ENCODE peak calls at places on chromosomes 12 and 14, in four cellular contexts. J is SK-N-SH, S is hepatocyte, D is left ventricle myocardium inferior. K is an unnamed sample.

GRCh38 chr12:10031771-10032175 is 1.3 kb downstream of the CLEC9A start:
- DNase-seq in D (no peak), J (no peak), S (no peak), K (no peak)

GRCh38 chr12:3348055-3348454 is 142.9 kb upstream of the PRMT8 start:
- DNase-seq in S (no peak), J (no peak), D (no peak), K (no peak)

GRCh38 chr12:40225984-40226602 is 1.3 kb downstream of the LRRK2 start:
- DNase-seq in J (no peak), D (no peak), S (no peak), K (no peak)

GRCh38 chr12:122614839-122615238 is 87.8 kb downstream of the KNTC1 start:
- DNase-seq in S (no peak), J (no peak), D (no peak), K (no peak)

GRCh38 chr12:46487567-46488131 is 115.1 kb upstream of the SLC38A2 start:
- DNase-seq in J (no peak), S (no peak), D (no peak), K (no peak)

GRCh38 chr12:55499810-55500252 is 7.7 kb downstream of the OR6C68 start:
- DNase-seq in S (peak; percentile 69), D (no peak), J (no peak), K (peak; percentile 88)

GRCh38 chr14:35789651-35790050 is 19.4 kb downstream of the RALGAPA1 start:
- DNase-seq in S (no peak), J (no peak), D (no peak), K (no peak)

GRCh38 chr12:57157588-57158173 is 10.3 kb upstream of the LRP1-AS start:
- DNase-seq in D (no peak), J (no peak), S (no peak), K (no peak)

GRCh38 chr12:108890208-108890607 is 10.3 kb downstream of the DAO start:
- DNase-seq in S (no peak), D (no peak), J (no peak), K (no peak)

GRCh38 chr12:20109667-20110066 is 258.7 kb upstream of the PDE3A start:
- DNase-seq in D (no peak), J (no peak), S (no peak), K (no peak)

GRCh38 chr12:108629824-108630476 is 3.7 kb downstream of the SELPLG start:
- DNase-seq in J (no peak), S (peak; percentile 80), D (no peak), K (no peak)

GRCh38 chr12:91423336-91424050 is 240.9 kb upstream of the DCN start:
- DNase-seq in S (no peak), J (no peak), D (no peak), K (no peak)

GRCh38 chr12:101634724-101635123 is 40.0 kb downstream of the MYBPC1 start:
- DNase-seq in J (no peak), D (no peak), S (no peak), K (no peak)

GRCh38 chr14:80080601-80081000 is 130.7 kb downstream of the DIO2 start:
- DNase-seq in D (no peak), S (no peak), J (no peak), K (no peak)

GRCh38 chr14:105439710-105440553 is 20.3 kb downstream of the MTA1 start:
- DNase-seq in J (peak; percentile 68), D (no peak), S (no peak), K (no peak)

GRCh38 chr14:37230551-37231194 is 32.9 kb downstream of the MIPOL1 start:
- DNase-seq in S (peak; percentile 89), J (peak; percentile 11), D (no peak), K (peak; percentile 54)

DNA sequence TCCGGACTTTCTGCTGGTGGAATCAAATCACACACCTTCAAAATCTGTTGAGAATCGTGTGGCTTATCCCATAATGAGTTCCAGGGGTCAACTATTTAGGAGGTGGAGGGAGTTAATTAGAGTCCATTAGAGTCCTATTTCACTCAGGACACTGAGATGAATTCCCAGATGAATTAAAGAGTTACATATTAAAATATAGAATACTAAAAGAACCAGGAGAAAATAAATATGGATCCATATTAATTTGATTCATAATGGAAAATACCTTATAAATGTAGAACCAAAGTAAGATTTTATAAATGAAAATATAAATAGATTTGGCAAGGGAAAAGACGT is 44.6 kb upstream of the C14orf132 start:
- DNase-seq in J (no peak), S (no peak), D (no peak), K (no peak)
- TF ChIP-seq CTCF in J (no peak), S (no peak), D (no peak), K (no peak)

DNA sequence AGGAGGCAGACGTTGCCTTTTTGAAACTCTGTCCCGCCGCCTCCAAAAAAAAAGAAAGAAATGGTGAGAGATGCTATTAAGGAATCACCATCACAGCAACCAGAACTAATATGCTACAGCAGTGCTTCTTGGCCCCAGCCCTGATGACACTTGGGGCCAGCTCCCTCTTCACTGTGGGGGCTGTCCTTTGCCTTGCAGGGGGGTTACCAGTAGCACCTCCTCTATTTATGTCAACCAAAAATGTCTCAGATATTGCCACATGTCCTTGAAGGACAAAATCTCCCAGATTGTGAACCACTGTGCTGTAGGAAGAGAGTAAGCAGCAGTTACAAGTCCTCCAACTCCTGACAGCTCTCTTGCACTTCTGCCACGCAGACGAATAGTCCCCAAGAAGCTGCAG is 76.4 kb downstream of the LRRC74A start:
- DNase-seq in S (no peak), J (no peak), D (no peak), K (no peak)
- H3K4me1 ChIP-seq in S (peaks cover 22% of the 10 kb centered on the region), J (peaks cover 19% of the 10 kb centered on the region), D (peaks cover 18% of the 10 kb centered on the region), K (no peaks in the 10 kb centered on the region)

DNA sequence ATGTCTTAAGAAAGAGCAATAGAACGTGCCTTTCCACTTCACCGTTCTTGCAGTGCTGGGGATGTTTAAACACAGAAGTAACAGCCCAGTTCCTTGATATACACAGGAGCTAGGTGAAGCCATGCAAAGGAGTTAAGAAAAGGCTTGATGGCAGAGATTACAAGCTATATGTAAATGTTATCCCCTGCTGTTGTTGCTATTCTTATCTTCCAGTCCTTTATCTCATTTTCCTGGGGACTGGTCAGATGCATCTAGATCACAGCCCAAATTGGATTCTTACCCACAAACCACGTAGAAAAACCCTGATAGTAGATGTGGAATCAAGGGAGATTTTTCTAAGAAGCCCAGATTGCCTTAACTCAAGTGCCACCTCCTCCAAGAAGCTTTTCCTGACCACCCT is 5.5 kb downstream of the ASCL1 start:
- DNase-seq in J (no peak), D (no peak), S (no peak), K (no peak)
- H3K27me3 ChIP-seq in J (no peaks in the 10 kb centered on the region), D (peaks cover 99% of the 10 kb centered on the region), S (peaks cover 98% of the 10 kb centered on the region), K (peaks cover 8% of the 10 kb centered on the region)

GRCh38 chr14:21825147-21825743 is 151.6 kb upstream of the OR4E1 start:
- DNase-seq in J (peak; percentile 26), D (no peak), S (peak; percentile 30), K (peak; percentile 49)
- TF ChIP-seq CTCF in J (peak; percentile 54), D (peak; percentile 13), S (peak; percentile 45), K (peak; percentile 57)